ENCODE peak calls at places on chromosome 4, in ten cellular contexts. One of them, this sample, is unnamed.

GRCh38 chr4:138915725-138916124 is 99.9 kb upstream of the NOCT start:
- DNase-seq in kidney tubule cell: no peak
- DNase-seq in left colon: no peak
- DNase-seq in activated CD8-positive, alpha-beta memory T cell treated with anti-CD3 and anti-CD28 coated beads for 48 hours: no peak
- DNase-seq in kidney epithelial cell: no peak
- DNase-seq in GM04504: no peak
- DNase-seq in NCI-H82: no peak
- DNase-seq in stimulated activated CD4-positive, alpha-beta T cell treated with anti-CD3 and anti-CD28 coated beads, TNF-alpha, amount 100 ng/mL, for 1 hour: no peak
- DNase-seq in iris pigment epithelial cell: no peak
- DNase-seq in activated naive CD8-positive, alpha-beta T cell treated with anti-CD3 and anti-CD28 coated beads, Interleukin-2, amount 50 U/mL, for 24 hours: no peak
- DNase-seq in this sample: no peak

GRCh38 chr4:179855471-179855870 is 2387.7 kb upstream of the TENM3 start:
- DNase-seq in kidney tubule cell: no peak
- DNase-seq in left colon: no peak
- DNase-seq in activated CD8-positive, alpha-beta memory T cell treated with anti-CD3 and anti-CD28 coated beads for 48 hours: no peak
- DNase-seq in kidney epithelial cell: no peak
- DNase-seq in GM04504: no peak
- DNase-seq in NCI-H82: no peak
- DNase-seq in stimulated activated CD4-positive, alpha-beta T cell treated with anti-CD3 and anti-CD28 coated beads, TNF-alpha, amount 100 ng/mL, for 1 hour: no peak
- DNase-seq in iris pigment epithelial cell: no peak
- DNase-seq in activated naive CD8-positive, alpha-beta T cell treated with anti-CD3 and anti-CD28 coated beads, Interleukin-2, amount 50 U/mL, for 24 hours: no peak
- DNase-seq in this sample: no peak

GRCh38 chr4:185504098-185505047 is 30.9 kb downstream of the PDLIM3 start:
- DNase-seq in kidney tubule cell: peak
- DNase-seq in left colon: peak
- DNase-seq in activated CD8-positive, alpha-beta memory T cell treated with anti-CD3 and anti-CD28 coated beads for 48 hours: no peak
- DNase-seq in kidney epithelial cell: peak
- DNase-seq in GM04504: no peak
- DNase-seq in NCI-H82: no peak
- DNase-seq in stimulated activated CD4-positive, alpha-beta T cell treated with anti-CD3 and anti-CD28 coated beads, TNF-alpha, amount 100 ng/mL, for 1 hour: no peak
- DNase-seq in iris pigment epithelial cell: no peak
- DNase-seq in activated naive CD8-positive, alpha-beta T cell treated with anti-CD3 and anti-CD28 coated beads, Interleukin-2, amount 50 U/mL, for 24 hours: no peak
- DNase-seq in this sample: no peak

GRCh38 chr4:8606476-8606875 is 13.9 kb downstream of the CPZ start:
- DNase-seq in kidney tubule cell: no peak
- DNase-seq in left colon: no peak
- DNase-seq in activated CD8-positive, alpha-beta memory T cell treated with anti-CD3 and anti-CD28 coated beads for 48 hours: no peak
- DNase-seq in kidney epithelial cell: no peak
- DNase-seq in GM04504: no peak
- DNase-seq in NCI-H82: no peak
- DNase-seq in stimulated activated CD4-positive, alpha-beta T cell treated with anti-CD3 and anti-CD28 coated beads, TNF-alpha, amount 100 ng/mL, for 1 hour: no peak
- DNase-seq in iris pigment epithelial cell: no peak
- DNase-seq in activated naive CD8-positive, alpha-beta T cell treated with anti-CD3 and anti-CD28 coated beads, Interleukin-2, amount 50 U/mL, for 24 hours: no peak
- DNase-seq in this sample: no peak

GRCh38 chr4:125624951-125625350 is 310.2 kb downstream of the FAT4 start:
- DNase-seq in kidney tubule cell: no peak
- DNase-seq in left colon: no peak
- DNase-seq in activated CD8-positive, alpha-beta memory T cell treated with anti-CD3 and anti-CD28 coated beads for 48 hours: no peak
- DNase-seq in kidney epithelial cell: no peak
- DNase-seq in GM04504: no peak
- DNase-seq in NCI-H82: no peak
- DNase-seq in stimulated activated CD4-positive, alpha-beta T cell treated with anti-CD3 and anti-CD28 coated beads, TNF-alpha, amount 100 ng/mL, for 1 hour: no peak
- DNase-seq in iris pigment epithelial cell: no peak
- DNase-seq in activated naive CD8-positive, alpha-beta T cell treated with anti-CD3 and anti-CD28 coated beads, Interleukin-2, amount 50 U/mL, for 24 hours: no peak
- DNase-seq in this sample: no peak

GRCh38 chr4:113678651-113679050 is 82.9 kb downstream of the CAMK2D start:
- DNase-seq in kidney tubule cell: no peak
- DNase-seq in left colon: no peak
- DNase-seq in activated CD8-positive, alpha-beta memory T cell treated with anti-CD3 and anti-CD28 coated beads for 48 hours: no peak
- DNase-seq in kidney epithelial cell: no peak
- DNase-seq in GM04504: no peak
- DNase-seq in NCI-H82: no peak
- DNase-seq in stimulated activated CD4-positive, alpha-beta T cell treated with anti-CD3 and anti-CD28 coated beads, TNF-alpha, amount 100 ng/mL, for 1 hour: no peak
- DNase-seq in iris pigment epithelial cell: peak
- DNase-seq in activated naive CD8-positive, alpha-beta T cell treated with anti-CD3 and anti-CD28 coated beads, Interleukin-2, amount 50 U/mL, for 24 hours: no peak
- DNase-seq in this sample: no peak

GRCh38 chr4:105765690-105766407 is 57.3 kb downstream of the GSTCD start:
- DNase-seq in kidney tubule cell: peak
- DNase-seq in left colon: no peak
- DNase-seq in activated CD8-positive, alpha-beta memory T cell treated with anti-CD3 and anti-CD28 coated beads for 48 hours: no peak
- DNase-seq in kidney epithelial cell: peak
- DNase-seq in GM04504: peak
- DNase-seq in NCI-H82: peak
- DNase-seq in stimulated activated CD4-positive, alpha-beta T cell treated with anti-CD3 and anti-CD28 coated beads, TNF-alpha, amount 100 ng/mL, for 1 hour: no peak
- DNase-seq in iris pigment epithelial cell: peak
- DNase-seq in activated naive CD8-positive, alpha-beta T cell treated with anti-CD3 and anti-CD28 coated beads, Interleukin-2, amount 50 U/mL, for 24 hours: no peak
- DNase-seq in this sample: no peak

GRCh38 chr4:37758226-37758625 is 68.3 kb upstream of the PGM2 start:
- DNase-seq in kidney tubule cell: no peak
- DNase-seq in left colon: no peak
- DNase-seq in activated CD8-positive, alpha-beta memory T cell treated with anti-CD3 and anti-CD28 coated beads for 48 hours: no peak
- DNase-seq in kidney epithelial cell: peak
- DNase-seq in GM04504: peak
- DNase-seq in NCI-H82: no peak
- DNase-seq in stimulated activated CD4-positive, alpha-beta T cell treated with anti-CD3 and anti-CD28 coated beads, TNF-alpha, amount 100 ng/mL, for 1 hour: no peak
- DNase-seq in iris pigment epithelial cell: peak
- DNase-seq in activated naive CD8-positive, alpha-beta T cell treated with anti-CD3 and anti-CD28 coated beads, Interleukin-2, amount 50 U/mL, for 24 hours: no peak
- DNase-seq in this sample: no peak

GRCh38 chr4:48439988-48440387 is 43.2 kb upstream of the SLC10A4 start:
- DNase-seq in kidney tubule cell: no peak
- DNase-seq in left colon: no peak
- DNase-seq in activated CD8-positive, alpha-beta memory T cell treated with anti-CD3 and anti-CD28 coated beads for 48 hours: no peak
- DNase-seq in kidney epithelial cell: no peak
- DNase-seq in GM04504: no peak
- DNase-seq in NCI-H82: no peak
- DNase-seq in stimulated activated CD4-positive, alpha-beta T cell treated with anti-CD3 and anti-CD28 coated beads, TNF-alpha, amount 100 ng/mL, for 1 hour: no peak
- DNase-seq in iris pigment epithelial cell: no peak
- DNase-seq in activated naive CD8-positive, alpha-beta T cell treated with anti-CD3 and anti-CD28 coated beads, Interleukin-2, amount 50 U/mL, for 24 hours: no peak
- DNase-seq in this sample: no peak

GRCh38 chr4:95637047-95637600 is 88.4 kb upstream of the UNC5C start:
- DNase-seq in kidney tubule cell: peak
- DNase-seq in left colon: no peak
- DNase-seq in activated CD8-positive, alpha-beta memory T cell treated with anti-CD3 and anti-CD28 coated beads for 48 hours: no peak
- DNase-seq in kidney epithelial cell: no peak
- DNase-seq in GM04504: no peak
- DNase-seq in NCI-H82: peak
- DNase-seq in stimulated activated CD4-positive, alpha-beta T cell treated with anti-CD3 and anti-CD28 coated beads, TNF-alpha, amount 100 ng/mL, for 1 hour: no peak
- DNase-seq in iris pigment epithelial cell: peak
- DNase-seq in activated naive CD8-positive, alpha-beta T cell treated with anti-CD3 and anti-CD28 coated beads, Interleukin-2, amount 50 U/mL, for 24 hours: no peak
- DNase-seq in this sample: no peak

GRCh38 chr4:71333368-71333767 is 5.5 kb upstream of the SLC4A4 start:
- DNase-seq in kidney tubule cell: no peak
- DNase-seq in left colon: no peak
- DNase-seq in activated CD8-positive, alpha-beta memory T cell treated with anti-CD3 and anti-CD28 coated beads for 48 hours: no peak
- DNase-seq in kidney epithelial cell: no peak
- DNase-seq in GM04504: no peak
- DNase-seq in NCI-H82: no peak
- DNase-seq in stimulated activated CD4-positive, alpha-beta T cell treated with anti-CD3 and anti-CD28 coated beads, TNF-alpha, amount 100 ng/mL, for 1 hour: no peak
- DNase-seq in iris pigment epithelial cell: no peak
- DNase-seq in activated naive CD8-positive, alpha-beta T cell treated with anti-CD3 and anti-CD28 coated beads, Interleukin-2, amount 50 U/mL, for 24 hours: no peak
- DNase-seq in this sample: no peak

GRCh38 chr4:174454815-174455473 is 67.3 kb downstream of the HPGD start:
- DNase-seq in kidney tubule cell: no peak
- DNase-seq in left colon: peak
- DNase-seq in activated CD8-positive, alpha-beta memory T cell treated with anti-CD3 and anti-CD28 coated beads for 48 hours: no peak
- DNase-seq in kidney epithelial cell: no peak
- DNase-seq in GM04504: no peak
- DNase-seq in NCI-H82: no peak
- DNase-seq in stimulated activated CD4-positive, alpha-beta T cell treated with anti-CD3 and anti-CD28 coated beads, TNF-alpha, amount 100 ng/mL, for 1 hour: no peak
- DNase-seq in iris pigment epithelial cell: no peak
- DNase-seq in activated naive CD8-positive, alpha-beta T cell treated with anti-CD3 and anti-CD28 coated beads, Interleukin-2, amount 50 U/mL, for 24 hours: no peak
- DNase-seq in this sample: no peak

GRCh38 chr4:98932539-98932938 is 3.6 kb upstream of the EIF4E start:
- DNase-seq in kidney tubule cell: peak
- DNase-seq in left colon: no peak
- DNase-seq in activated CD8-positive, alpha-beta memory T cell treated with anti-CD3 and anti-CD28 coated beads for 48 hours: no peak
- DNase-seq in kidney epithelial cell: no peak
- DNase-seq in GM04504: peak
- DNase-seq in NCI-H82: no peak
- DNase-seq in stimulated activated CD4-positive, alpha-beta T cell treated with anti-CD3 and anti-CD28 coated beads, TNF-alpha, amount 100 ng/mL, for 1 hour: no peak
- DNase-seq in iris pigment epithelial cell: peak
- DNase-seq in activated naive CD8-positive, alpha-beta T cell treated with anti-CD3 and anti-CD28 coated beads, Interleukin-2, amount 50 U/mL, for 24 hours: no peak
- DNase-seq in this sample: no peak

GRCh38 chr4:2063557-2064275 is 4.6 kb downstream of the NAT8L start:
- DNase-seq in kidney tubule cell: no peak
- DNase-seq in left colon: no peak
- DNase-seq in activated CD8-positive, alpha-beta memory T cell treated with anti-CD3 and anti-CD28 coated beads for 48 hours: no peak
- DNase-seq in kidney epithelial cell: no peak
- DNase-seq in GM04504: no peak
- DNase-seq in NCI-H82: no peak
- DNase-seq in stimulated activated CD4-positive, alpha-beta T cell treated with anti-CD3 and anti-CD28 coated beads, TNF-alpha, amount 100 ng/mL, for 1 hour: no peak
- DNase-seq in iris pigment epithelial cell: no peak
- DNase-seq in activated naive CD8-positive, alpha-beta T cell treated with anti-CD3 and anti-CD28 coated beads, Interleukin-2, amount 50 U/mL, for 24 hours: no peak
- DNase-seq in this sample: no peak

GRCh38 chr4:4614925-4615678 is 73.3 kb upstream of the STX18 start:
- DNase-seq in kidney tubule cell: no peak
- DNase-seq in left colon: no peak
- DNase-seq in activated CD8-positive, alpha-beta memory T cell treated with anti-CD3 and anti-CD28 coated beads for 48 hours: no peak
- DNase-seq in kidney epithelial cell: no peak
- DNase-seq in GM04504: peak
- DNase-seq in NCI-H82: no peak
- DNase-seq in stimulated activated CD4-positive, alpha-beta T cell treated with anti-CD3 and anti-CD28 coated beads, TNF-alpha, amount 100 ng/mL, for 1 hour: no peak
- DNase-seq in iris pigment epithelial cell: peak
- DNase-seq in activated naive CD8-positive, alpha-beta T cell treated with anti-CD3 and anti-CD28 coated beads, Interleukin-2, amount 50 U/mL, for 24 hours: no peak
- DNase-seq in this sample: no peak

GRCh38 chr4:156347412-156348075 is 393.9 kb upstream of the CTSO start:
- DNase-seq in kidney tubule cell: peak
- DNase-seq in left colon: no peak
- DNase-seq in activated CD8-positive, alpha-beta memory T cell treated with anti-CD3 and anti-CD28 coated beads for 48 hours: no peak
- DNase-seq in kidney epithelial cell: peak
- DNase-seq in GM04504: no peak
- DNase-seq in NCI-H82: no peak
- DNase-seq in stimulated activated CD4-positive, alpha-beta T cell treated with anti-CD3 and anti-CD28 coated beads, TNF-alpha, amount 100 ng/mL, for 1 hour: no peak
- DNase-seq in iris pigment epithelial cell: peak
- DNase-seq in activated naive CD8-positive, alpha-beta T cell treated with anti-CD3 and anti-CD28 coated beads, Interleukin-2, amount 50 U/mL, for 24 hours: no peak
- DNase-seq in this sample: no peak

GRCh38 chr4:70619288-70619687 is 9.3 kb upstream of the ENAM start:
- DNase-seq in kidney tubule cell: no peak
- DNase-seq in left colon: no peak
- DNase-seq in activated CD8-positive, alpha-beta memory T cell treated with anti-CD3 and anti-CD28 coated beads for 48 hours: no peak
- DNase-seq in kidney epithelial cell: no peak
- DNase-seq in GM04504: no peak
- DNase-seq in NCI-H82: no peak
- DNase-seq in stimulated activated CD4-positive, alpha-beta T cell treated with anti-CD3 and anti-CD28 coated beads, TNF-alpha, amount 100 ng/mL, for 1 hour: no peak
- DNase-seq in iris pigment epithelial cell: no peak
- DNase-seq in activated naive CD8-positive, alpha-beta T cell treated with anti-CD3 and anti-CD28 coated beads, Interleukin-2, amount 50 U/mL, for 24 hours: no peak
- DNase-seq in this sample: no peak

GRCh38 chr4:99657801-99658200 is at the start of gene C4orf54:
- DNase-seq in kidney tubule cell: peak
- DNase-seq in left colon: no peak
- DNase-seq in activated CD8-positive, alpha-beta memory T cell treated with anti-CD3 and anti-CD28 coated beads for 48 hours: no peak
- DNase-seq in kidney epithelial cell: peak
- DNase-seq in GM04504: no peak
- DNase-seq in NCI-H82: no peak
- DNase-seq in stimulated activated CD4-positive, alpha-beta T cell treated with anti-CD3 and anti-CD28 coated beads, TNF-alpha, amount 100 ng/mL, for 1 hour: no peak
- DNase-seq in iris pigment epithelial cell: no peak
- DNase-seq in activated naive CD8-positive, alpha-beta T cell treated with anti-CD3 and anti-CD28 coated beads, Interleukin-2, amount 50 U/mL, for 24 hours: no peak
- DNase-seq in this sample: no peak

GRCh38 chr4:2503809-2504208 is 32.6 kb upstream of the FAM193A start:
- DNase-seq in kidney tubule cell: no peak
- DNase-seq in left colon: no peak
- DNase-seq in activated CD8-positive, alpha-beta memory T cell treated with anti-CD3 and anti-CD28 coated beads for 48 hours: no peak
- DNase-seq in kidney epithelial cell: no peak
- DNase-seq in GM04504: no peak
- DNase-seq in NCI-H82: no peak
- DNase-seq in stimulated activated CD4-positive, alpha-beta T cell treated with anti-CD3 and anti-CD28 coated beads, TNF-alpha, amount 100 ng/mL, for 1 hour: no peak
- DNase-seq in iris pigment epithelial cell: no peak
- DNase-seq in activated naive CD8-positive, alpha-beta T cell treated with anti-CD3 and anti-CD28 coated beads, Interleukin-2, amount 50 U/mL, for 24 hours: no peak
- DNase-seq in this sample: no peak

GRCh38 chr4:128859887-128860774 is 50.6 kb downstream of the JADE1 start:
- DNase-seq in kidney tubule cell: no peak
- DNase-seq in left colon: no peak
- DNase-seq in activated CD8-positive, alpha-beta memory T cell treated with anti-CD3 and anti-CD28 coated beads for 48 hours: no peak
- DNase-seq in kidney epithelial cell: no peak
- DNase-seq in GM04504: peak
- DNase-seq in NCI-H82: no peak
- DNase-seq in stimulated activated CD4-positive, alpha-beta T cell treated with anti-CD3 and anti-CD28 coated beads, TNF-alpha, amount 100 ng/mL, for 1 hour: no peak
- DNase-seq in iris pigment epithelial cell: peak
- DNase-seq in activated naive CD8-positive, alpha-beta T cell treated with anti-CD3 and anti-CD28 coated beads, Interleukin-2, amount 50 U/mL, for 24 hours: no peak
- DNase-seq in this sample: no peak

GRCh38 chr4:159926871-159927270 is 824.0 kb downstream of the RAPGEF2 start:
- DNase-seq in kidney tubule cell: peak
- DNase-seq in left colon: no peak
- DNase-seq in activated CD8-positive, alpha-beta memory T cell treated with anti-CD3 and anti-CD28 coated beads for 48 hours: no peak
- DNase-seq in kidney epithelial cell: no peak
- DNase-seq in GM04504: no peak
- DNase-seq in NCI-H82: no peak
- DNase-seq in stimulated activated CD4-positive, alpha-beta T cell treated with anti-CD3 and anti-CD28 coated beads, TNF-alpha, amount 100 ng/mL, for 1 hour: no peak
- DNase-seq in iris pigment epithelial cell: peak
- DNase-seq in activated naive CD8-positive, alpha-beta T cell treated with anti-CD3 and anti-CD28 coated beads, Interleukin-2, amount 50 U/mL, for 24 hours: no peak
- DNase-seq in this sample: no peak

GRCh38 chr4:188160406-188160805 is 21.2 kb downstream of the TRIML1 start:
- DNase-seq in kidney tubule cell: no peak
- DNase-seq in left colon: no peak
- DNase-seq in activated CD8-positive, alpha-beta memory T cell treated with anti-CD3 and anti-CD28 coated beads for 48 hours: no peak
- DNase-seq in kidney epithelial cell: no peak
- DNase-seq in GM04504: no peak
- DNase-seq in NCI-H82: no peak
- DNase-seq in stimulated activated CD4-positive, alpha-beta T cell treated with anti-CD3 and anti-CD28 coated beads, TNF-alpha, amount 100 ng/mL, for 1 hour: no peak
- DNase-seq in iris pigment epithelial cell: no peak
- DNase-seq in activated naive CD8-positive, alpha-beta T cell treated with anti-CD3 and anti-CD28 coated beads, Interleukin-2, amount 50 U/mL, for 24 hours: no peak
- DNase-seq in this sample: no peak

GRCh38 chr4:128386761-128387599 is 99.4 kb upstream of the PGRMC2 start:
- DNase-seq in kidney tubule cell: peak
- DNase-seq in left colon: peak
- DNase-seq in activated CD8-positive, alpha-beta memory T cell treated with anti-CD3 and anti-CD28 coated beads for 48 hours: no peak
- DNase-seq in kidney epithelial cell: peak
- DNase-seq in GM04504: peak
- DNase-seq in NCI-H82: peak
- DNase-seq in stimulated activated CD4-positive, alpha-beta T cell treated with anti-CD3 and anti-CD28 coated beads, TNF-alpha, amount 100 ng/mL, for 1 hour: no peak
- DNase-seq in iris pigment epithelial cell: peak
- DNase-seq in activated naive CD8-positive, alpha-beta T cell treated with anti-CD3 and anti-CD28 coated beads, Interleukin-2, amount 50 U/mL, for 24 hours: no peak
- DNase-seq in this sample: no peak

GRCh38 chr4:146340798-146341197 is 126.5 kb downstream of the REELD1 start:
- DNase-seq in kidney tubule cell: peak
- DNase-seq in left colon: no peak
- DNase-seq in activated CD8-positive, alpha-beta memory T cell treated with anti-CD3 and anti-CD28 coated beads for 48 hours: no peak
- DNase-seq in kidney epithelial cell: no peak
- DNase-seq in GM04504: no peak
- DNase-seq in NCI-H82: peak
- DNase-seq in stimulated activated CD4-positive, alpha-beta T cell treated with anti-CD3 and anti-CD28 coated beads, TNF-alpha, amount 100 ng/mL, for 1 hour: no peak
- DNase-seq in iris pigment epithelial cell: peak
- DNase-seq in activated naive CD8-positive, alpha-beta T cell treated with anti-CD3 and anti-CD28 coated beads, Interleukin-2, amount 50 U/mL, for 24 hours: no peak
- DNase-seq in this sample: no peak

This sample was measured in activated gamma-delta T cell.